ENCODE peak calls at places on chromosomes 13 and 19, in four cellular contexts. X is cardiac muscle cell; Q is activated CD8-positive, alpha-beta memory T cell treated with anti-CD3 and anti-CD28 coated beads, Interleukin-2, amount 50 U/mL, for 4 hours; P is CD4-positive, CD25-positive, alpha-beta regulatory T cell. H is an unnamed sample.

GRCh38 chr19:30092721-30093569 is 150.9 kb downstream of the URI1 start:
- DNase-seq in P (no peak), Q (no peak), X (no peak), H (no peak)

GRCh38 chr13:112117955-112118302 is 51.0 kb downstream of the SOX1 start:
- DNase-seq in Q (no peak), P (no peak), X (no peak), H (no peak)

GRCh38 chr19:13027031-13027430 is 31.8 kb downstream of the NFIX start:
- DNase-seq in Q (no peak), X (no peak), P (no peak), H (no peak)

GRCh38 chr19:41934849-41935374 is 6.7 kb upstream of the ERFL start:
- DNase-seq in Q (peak), X (peak), P (peak), H (peak)

GRCh38 chr19:30646806-30647205 is 274.6 kb downstream of the ZNF536 start:
- DNase-seq in X (no peak), P (no peak), Q (no peak), H (no peak)

GRCh38 chr19:2469102-2469914 is 6.6 kb upstream of the GADD45B start:
- DNase-seq in P (no peak), X (peak), Q (no peak), H (no peak)

GRCh38 chr13:45564108-45564507 is 51.4 kb downstream of the ERICH6B start:
- DNase-seq in Q (no peak), P (no peak), X (peak), H (no peak)

GRCh38 chr19:48284891-48285290 is 15.0 kb downstream of the ZNF114 start:
- DNase-seq in Q (no peak), P (no peak), X (peak), H (no peak)

GRCh38 chr13:112943309-112944125 is 25.5 kb upstream of the MCF2L start:
- DNase-seq in P (peak), Q (peak), X (peak), H (peak)

GRCh38 chr13:99086869-99087129 is 108.9 kb upstream of the DOCK9 start:
- DNase-seq in P (no peak), X (no peak), Q (peak), H (no peak)

GRCh38 chr19:20928371-20928770 is 5.3 kb downstream of the ZNF85 start:
- DNase-seq in X (peak), P (no peak), Q (no peak), H (no peak)

GRCh38 chr19:50723735-50724521 is 764 bp downstream of the CLEC11A start:
- DNase-seq in Q (no peak), X (no peak), P (no peak), H (no peak)

GRCh38 chr19:4759388-4760284 is 31.9 kb upstream of the FEM1A start:
- DNase-seq in Q (peak), X (peak), P (peak), H (peak)

GRCh38 chr13:78022164-78022877 is 103.7 kb upstream of the EDNRB start:
- DNase-seq in X (peak), P (peak), Q (peak), H (no peak)

GRCh38 chr13:97295279-97296182 is 73.4 kb downstream of the MBNL2 start:
- DNase-seq in P (no peak), Q (no peak), X (peak), H (no peak)

GRCh38 chr13:36919206-36919832 is 719 bp downstream of the SMAD9 start:
- DNase-seq in P (no peak), Q (no peak), X (peak), H (no peak)

GRCh38 chr13:97108535-97108910 is 113.6 kb upstream of the MBNL2 start:
- DNase-seq in X (peak), P (no peak), Q (no peak), H (no peak)

GRCh38 chr13:39451860-39452301 is 151.1 kb downstream of the LHFPL6 start:
- DNase-seq in Q (no peak), P (no peak), X (peak), H (no peak)

GRCh38 chr19:956747-957451 is 27.2 kb upstream of the WDR18 start:
- DNase-seq in X (peak), P (no peak), Q (no peak), H (peak)

GRCh38 chr19:10625003-10625761 is at the start of gene SLC44A2:
- DNase-seq in X (peak), Q (no peak), P (no peak), H (peak)

GRCh38 chr13:106213028-106213427 is 322.4 kb downstream of the EFNB2 start:
- DNase-seq in P (no peak), Q (no peak), X (no peak), H (peak)

GRCh38 chr13:113658836-113659235 is 838 bp upstream of the ATP4B start:
- DNase-seq in X (no peak), Q (no peak), P (no peak), H (no peak)

GRCh38 chr19:11005521-11005920 is 44.7 kb downstream of the SMARCA4 start:
- DNase-seq in X (no peak), Q (no peak), P (no peak), H (no peak)

GRCh38 chr19:10292789-10293636 is 3.3 kb downstream of the ICAM5 start:
- DNase-seq in X (no peak), Q (no peak), P (no peak), H (no peak)

GRCh38 chr13:70523622-70524021 is 415.4 kb upstream of the KLHL1 start:
- DNase-seq in X (no peak), Q (no peak), P (no peak), H (no peak)

GRCh38 chr19:58519087-58519354 is 589 bp downstream of the ZBTB45 start:
- DNase-seq in X (peak), Q (peak), P (peak), H (peak)

GRCh38 chr19:42441047-42441440 is 1.7 kb downstream of the CXCL17 start:
- DNase-seq in P (no peak), Q (no peak), X (no peak), H (peak)

GRCh38 chr19:12345197-12345596 is 11.8 kb upstream of the ZNF563 start:
- DNase-seq in X (no peak), P (no peak), Q (no peak), H (no peak)

GRCh38 chr19:1237027-1237659 is 662 bp downstream of the CBARP start:
- DNase-seq in X (no peak), Q (no peak), P (no peak), H (no peak)

GRCh38 chr13:69324109-69324886 is 783.3 kb upstream of the ATXN8OS start:
- DNase-seq in X (no peak), P (no peak), Q (no peak), H (no peak)

GRCh38 chr19:413756-414420 is 4.9 kb upstream of the C2CD4C start:
- DNase-seq in P (no peak), Q (no peak), X (no peak), H (no peak)

GRCh38 chr13:40235160-40235796 is 431.2 kb downstream of the FOXO1 start:
- DNase-seq in P (no peak), Q (no peak), X (no peak), H (no peak)

H was measured in Caco-2.